ENCODE peak calls at places on chromosomes 12 and 14, in nine cellular contexts. J, Z, C, H, S, P, M, D and F are unnamed samples.

GRCh38 chr14:74967618-74968017 is 12.2 kb upstream of the PGF start:
- DNase-seq in J (no peak), Z (no peak), C (no peak), H (no peak), S (no peak), P (no peak), M (no peak), D (no peak), F (no peak)

GRCh38 chr12:43957732-43958131 is 121.9 kb downstream of the TMEM117 start:
- DNase-seq in J (no peak), Z (peak), C (no peak), H (peak), S (peak), P (no peak), M (no peak), D (peak), F (peak)

GRCh38 chr12:89384050-89384749 is 31.9 kb upstream of the DUSP6 start:
- DNase-seq in J (no peak), Z (peak), C (no peak), H (peak), S (no peak), P (peak), M (no peak), D (peak), F (peak)

GRCh38 chr12:98022961-98023360 is 492.4 kb upstream of the TMPO start:
- DNase-seq in J (no peak), Z (no peak), C (no peak), H (peak), S (no peak), P (no peak), M (no peak), D (no peak), F (no peak)

GRCh38 chr14:29926701-29927595 is 699 bp downstream of the PRKD1 start:
- DNase-seq in J (no peak), Z (peak), C (no peak), H (no peak), S (peak), P (peak), M (peak), D (no peak), F (peak)

GRCh38 chr12:12776261-12776660 is 9.2 kb upstream of the APOLD1 start:
- DNase-seq in J (no peak), Z (no peak), C (no peak), H (no peak), S (no peak), P (no peak), M (peak), D (no peak), F (no peak)

GRCh38 chr12:14058717-14059116 is 77.3 kb upstream of the GRIN2B start:
- DNase-seq in J (no peak), Z (no peak), C (no peak), H (no peak), S (peak), P (no peak), M (no peak), D (no peak), F (no peak)

GRCh38 chr14:92564361-92565039 is 50.9 kb downstream of the RIN3 start:
- DNase-seq in J (no peak), Z (no peak), C (no peak), H (no peak), S (peak), P (no peak), M (no peak), D (no peak), F (no peak)

GRCh38 chr14:66117600-66117999 is 368.6 kb upstream of the CCDC196 start:
- DNase-seq in J (no peak), Z (peak), C (no peak), H (peak), S (no peak), P (no peak), M (no peak), D (peak), F (peak)

GRCh38 chr12:56836317-56836716 is 73.2 kb downstream of the HSD17B6 start:
- DNase-seq in J (no peak), Z (no peak), C (no peak), H (peak), S (no peak), P (peak), M (no peak), D (no peak), F (peak)

GRCh38 chr12:91818236-91819131 is 327.2 kb downstream of the BTG1 start:
- DNase-seq in J (no peak), Z (no peak), C (no peak), H (peak), S (no peak), P (no peak), M (no peak), D (no peak), F (peak)

GRCh38 chr12:65895759-65896656 is 71.7 kb downstream of the HMGA2 start:
- DNase-seq in J (no peak), Z (no peak), C (no peak), H (peak), S (no peak), P (no peak), M (no peak), D (peak), F (peak)

GRCh38 chr12:18612971-18613370 is 124.8 kb downstream of the PLCZ1 start:
- DNase-seq in J (no peak), Z (no peak), C (no peak), H (no peak), S (no peak), P (no peak), M (no peak), D (no peak), F (no peak)

GRCh38 chr12:78651755-78652154 is 212.8 kb upstream of the SYT1 start:
- DNase-seq in J (no peak), Z (no peak), C (no peak), H (no peak), S (no peak), P (no peak), M (no peak), D (peak), F (no peak)

GRCh38 chr12:8554451-8555195 is 13.9 kb upstream of the CLEC4E start:
- DNase-seq in J (no peak), Z (peak), C (no peak), H (peak), S (no peak), P (no peak), M (no peak), D (peak), F (no peak)

GRCh38 chr14:25537846-25538455 is 488.0 kb upstream of the STXBP6 start:
- DNase-seq in J (no peak), Z (peak), C (no peak), H (no peak), S (peak), P (no peak), M (peak), D (peak), F (no peak)

GRCh38 chr12:66083766-66084165 is 46.8 kb downstream of the LLPH start:
- DNase-seq in J (no peak), Z (no peak), C (no peak), H (no peak), S (no peak), P (no peak), M (no peak), D (no peak), F (no peak)

GRCh38 chr14:75222208-75222701 is 45.8 kb upstream of the TMED10 start:
- DNase-seq in J (no peak), Z (peak), C (no peak), H (peak), S (no peak), P (no peak), M (no peak), D (no peak), F (peak)

GRCh38 chr14:24876996-24877395 is 173.0 kb downstream of the STXBP6 start:
- DNase-seq in J (no peak), Z (no peak), C (no peak), H (no peak), S (no peak), P (no peak), M (no peak), D (no peak), F (no peak)

GRCh38 chr12:3633396-3633795 is 119.5 kb downstream of the CRACR2A start:
- DNase-seq in J (no peak), Z (no peak), C (no peak), H (no peak), S (no peak), P (no peak), M (no peak), D (no peak), F (no peak)

GRCh38 chr12:74490390-74491064 is 47.1 kb upstream of the ATXN7L3B start:
- DNase-seq in J (no peak), Z (no peak), C (no peak), H (no peak), S (no peak), P (no peak), M (no peak), D (no peak), F (no peak)

GRCh38 chr12:54561164-54561563 is 11.8 kb downstream of the PDE1B start:
- DNase-seq in J (no peak), Z (no peak), C (no peak), H (no peak), S (no peak), P (peak), M (no peak), D (no peak), F (no peak)

GRCh38 chr12:127455347-127456265 is 811.4 kb upstream of the TMEM132C start:
- DNase-seq in J (no peak), Z (no peak), C (no peak), H (no peak), S (no peak), P (no peak), M (peak), D (no peak), F (no peak)

GRCh38 chr12:104935892-104936291 is 22.2 kb downstream of the SLC41A2 start:
- DNase-seq in J (no peak), Z (no peak), C (no peak), H (peak), S (no peak), P (no peak), M (no peak), D (no peak), F (no peak)

GRCh38 chr12:110694330-110694891 is 5.5 kb upstream of the HVCN1 start:
- DNase-seq in J (no peak), Z (no peak), C (no peak), H (no peak), S (peak), P (no peak), M (no peak), D (no peak), F (no peak)